ENCODE peak calls at places on chromosomes 1 and 21, in five cellular contexts. B, X, P, Q and T are unnamed samples.

GRCh38 chr1:99858881-99859280 is 8.7 kb downstream of the AGL start:
- DNase-seq in B (no peak), X (no peak), P (no peak), Q (no peak), T (no peak)

GRCh38 chr1:147897030-147897756 is 5.4 kb upstream of the GJA8 start:
- DNase-seq in B (no peak), X (no peak), P (no peak), Q (no peak), T (no peak)

GRCh38 chr1:84698151-84698651 is 7.9 kb upstream of the SSX2IP start:
- DNase-seq in B (peak), X (no peak), P (peak), Q (no peak), T (no peak)

GRCh38 chr21:45150630-45151265 is 76.4 kb downstream of the ADARB1 start:
- DNase-seq in B (no peak), X (no peak), P (no peak), Q (no peak), T (no peak)

GRCh38 chr1:11279630-11280029 is 6.6 kb downstream of the UBIAD1 start:
- DNase-seq in B (no peak), X (no peak), P (no peak), Q (no peak), T (no peak)

GRCh38 chr1:179296831-179297377 is 3.3 kb downstream of the SOAT1 start:
- DNase-seq in B (no peak), X (no peak), P (no peak), Q (no peak), T (no peak)

GRCh38 chr1:32074841-32075240 is 2.1 kb downstream of the TMEM39B start:
- DNase-seq in B (no peak), X (no peak), P (no peak), Q (no peak), T (no peak)

GRCh38 chr1:232508161-232508661 is 121.7 kb downstream of the SIPA1L2 start:
- DNase-seq in B (no peak), X (no peak), P (no peak), Q (no peak), T (no peak)

GRCh38 chr1:112359961-112360767 is 35.9 kb upstream of the CTTNBP2NL start:
- DNase-seq in B (peak), X (peak), P (no peak), Q (no peak), T (peak)

GRCh38 chr1:24928631-24929090 is 1.4 kb downstream of the RUNX3 start:
- DNase-seq in B (no peak), X (no peak), P (no peak), Q (peak), T (no peak)

GRCh38 chr1:183291802-183292515 is 105.9 kb downstream of the LAMC2 start:
- DNase-seq in B (peak), X (no peak), P (no peak), Q (no peak), T (no peak)

GRCh38 chr1:8943516-8943896 is 2.2 kb upstream of the CA6 start:
- DNase-seq in B (no peak), X (no peak), P (no peak), Q (no peak), T (no peak)

GRCh38 chr21:38505654-38506523 is 7.6 kb upstream of the ERG start:
- DNase-seq in B (peak), X (no peak), P (peak), Q (no peak), T (no peak)

GRCh38 chr1:10074855-10075418 is 42.2 kb downstream of the UBE4B start:
- DNase-seq in B (peak), X (no peak), P (no peak), Q (no peak), T (no peak)

GRCh38 chr1:179017383-179018326 is 8.0 kb upstream of the FAM20B start:
- DNase-seq in B (no peak), X (peak), P (no peak), Q (no peak), T (no peak)

GRCh38 chr21:42775891-42776290 is 103.4 kb downstream of the WDR4 start:
- DNase-seq in B (no peak), X (no peak), P (no peak), Q (no peak), T (no peak)

GRCh38 chr1:203486618-203487370 is 7.2 kb upstream of the OPTC start:
- DNase-seq in B (no peak), X (no peak), P (no peak), Q (no peak), T (no peak)

GRCh38 chr1:9442266-9442846 is 96.9 kb upstream of the SLC25A33 start:
- DNase-seq in B (peak), X (no peak), P (no peak), Q (no peak), T (no peak)

GRCh38 chr21:38817371-38818335 is 11.9 kb downstream of the ETS2 start:
- DNase-seq in B (peak), X (no peak), P (no peak), Q (no peak), T (no peak)

GRCh38 chr1:240306673-240307072 is 215.0 kb downstream of the FMN2 start:
- DNase-seq in B (peak), X (no peak), P (no peak), Q (no peak), T (no peak)

GRCh38 chr1:156492591-156493080 is 7.9 kb downstream of the MEF2D start:
- DNase-seq in B (no peak), X (no peak), P (no peak), Q (no peak), T (no peak)

GRCh38 chr1:178682429-178682828 is 42.6 kb upstream of the RALGPS2 start:
- DNase-seq in B (no peak), X (no peak), P (no peak), Q (no peak), T (no peak)

GRCh38 chr1:226682841-226683800 is 56.0 kb downstream of the ITPKB start:
- DNase-seq in B (no peak), X (no peak), P (no peak), Q (no peak), T (no peak)

GRCh38 chr1:159171688-159172501 is 480 bp downstream of the CADM3 start:
- DNase-seq in B (no peak), X (no peak), P (no peak), Q (peak), T (no peak)

GRCh38 chr21:38494688-38495087 is 3.6 kb downstream of the ERG start:
- DNase-seq in B (peak), X (no peak), P (no peak), Q (no peak), T (peak)

GRCh38 chr1:22814176-22815042 is 103.8 kb downstream of the EPHB2 start:
- DNase-seq in B (peak), X (no peak), P (peak), Q (no peak), T (no peak)

GRCh38 chr1:209895709-209896108 is 42.3 kb upstream of the SYT14 start:
- DNase-seq in B (peak), X (peak), P (no peak), Q (no peak), T (peak)

GRCh38 chr1:209896346-209896745 is 41.7 kb upstream of the SYT14 start:
- DNase-seq in B (peak), X (no peak), P (no peak), Q (no peak), T (peak)

GRCh38 chr1:209900734-209901133 is 37.3 kb upstream of the SYT14 start:
- DNase-seq in B (peak), X (no peak), P (no peak), Q (no peak), T (no peak)

DNA sequence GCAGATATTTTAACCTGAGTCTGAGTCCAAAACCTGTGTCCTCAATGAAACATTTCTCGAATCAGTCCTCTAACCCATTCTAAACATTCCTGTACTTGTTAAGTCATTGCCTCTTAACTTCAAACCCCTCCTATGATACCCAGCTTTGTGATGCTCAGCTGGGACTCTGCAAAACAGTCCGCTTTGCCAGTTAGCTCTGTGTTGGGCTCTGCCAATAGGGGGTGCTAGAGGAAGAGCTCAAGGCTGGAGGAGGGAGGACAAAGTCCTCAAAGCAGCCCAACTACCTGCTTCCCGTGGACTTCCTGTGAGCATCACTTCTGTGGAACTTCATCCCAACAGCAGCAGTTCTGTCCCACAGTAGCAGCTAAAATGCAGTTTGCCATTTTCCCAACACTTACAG is 38.1 kb upstream of the SYT14 start:
- DNase-seq in B (no peak), X (no peak), P (no peak), Q (no peak), T (no peak)
- TF ChIP-seq CTCF in B (peak), X (peak), P (peak), Q (no peak), T (peak)

GRCh38 chr1:154819628-154820590 is 50.2 kb downstream of the KCNN3 start:
- DNase-seq in B (no peak), X (no peak), P (no peak), Q (peak), T (no peak)
- TF ChIP-seq CTCF in B (peak), X (peak), P (peak), Q (peak), T (peak)

GRCh38 chr1:241639653-241640148 is 468 bp downstream of the CHML start:
- DNase-seq in B (peak), X (no peak), P (no peak), Q (peak), T (no peak)
- TF ChIP-seq CTCF in B (no peak), X (no peak), P (no peak), Q (no peak), T (no peak)

GRCh38 chr1:110212165-110213142 is 2.3 kb downstream of the KCNC4 start:
- DNase-seq in B (no peak), X (no peak), P (no peak), Q (no peak), T (no peak)
- TF ChIP-seq CTCF in B (no peak), X (no peak), P (no peak), Q (no peak), T (no peak)

DNA sequence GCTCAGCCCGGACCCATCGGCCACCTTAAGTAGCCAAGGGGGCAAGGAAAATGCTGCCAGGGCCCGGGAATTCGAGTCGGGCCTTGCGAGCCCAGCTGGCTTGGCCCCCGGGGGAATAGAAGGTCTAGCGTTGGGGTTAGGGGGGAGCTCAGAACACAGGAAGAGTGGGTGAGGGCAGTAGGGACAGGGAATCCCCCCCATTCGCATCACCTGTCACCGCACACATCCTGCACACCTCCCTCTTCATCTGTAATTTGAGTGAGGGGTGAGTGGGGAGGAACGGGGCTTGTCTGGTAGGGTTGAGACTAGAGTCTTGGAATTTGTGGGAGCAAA is 366 bp upstream of the PLXNA2 start:
- DNase-seq in B (no peak), X (no peak), P (no peak), Q (no peak), T (no peak)
- TF ChIP-seq CTCF in B (no peak), X (no peak), P (no peak), Q (no peak), T (no peak)

DNA sequence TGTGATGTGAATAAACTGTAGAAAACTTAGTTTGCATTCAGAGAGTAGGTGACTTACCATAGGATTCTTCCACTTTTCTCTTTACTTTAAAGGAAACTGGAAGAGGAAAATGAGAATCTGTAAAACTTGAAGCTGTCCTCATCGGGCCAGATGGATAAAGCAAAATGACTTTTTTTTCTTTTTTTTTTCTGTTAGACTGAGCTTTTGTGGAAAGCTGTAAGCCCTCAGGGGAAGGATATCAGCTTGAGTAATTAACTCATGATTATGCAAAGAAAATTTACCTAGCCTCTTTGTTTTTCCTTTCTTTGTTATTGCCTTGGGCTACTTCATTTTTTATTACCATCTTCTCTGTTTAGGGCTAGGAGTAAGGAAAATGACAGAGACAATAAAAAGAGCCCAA is 53.4 kb downstream of the DPH5 start:
- DNase-seq in B (no peak), X (no peak), P (no peak), Q (no peak), T (no peak)
- TF ChIP-seq CTCF in B (no peak), X (no peak), P (no peak), Q (no peak), T (no peak)

GRCh38 chr1:2321258-2321657 is 70.1 kb downstream of the MORN1 start:
- DNase-seq in B (no peak), X (no peak), P (no peak), Q (no peak), T (no peak)

GRCh38 chr1:2320760-2321159 is 70.6 kb downstream of the MORN1 start:
- DNase-seq in B (no peak), X (no peak), P (no peak), Q (no peak), T (no peak)

GRCh38 chr1:2323575-2323974 is 67.8 kb downstream of the MORN1 start:
- DNase-seq in B (no peak), X (no peak), P (no peak), Q (no peak), T (no peak)

GRCh38 chr1:2322593-2323295 is 68.6 kb downstream of the MORN1 start:
- DNase-seq in B (no peak), X (no peak), P (no peak), Q (no peak), T (no peak)

GRCh38 chr1:2322065-2322571 is 69.2 kb downstream of the MORN1 start:
- DNase-seq in B (peak), X (peak), P (no peak), Q (no peak), T (peak)
- TF ChIP-seq CTCF in B (peak), X (peak), P (no peak), Q (no peak), T (peak)

DNA sequence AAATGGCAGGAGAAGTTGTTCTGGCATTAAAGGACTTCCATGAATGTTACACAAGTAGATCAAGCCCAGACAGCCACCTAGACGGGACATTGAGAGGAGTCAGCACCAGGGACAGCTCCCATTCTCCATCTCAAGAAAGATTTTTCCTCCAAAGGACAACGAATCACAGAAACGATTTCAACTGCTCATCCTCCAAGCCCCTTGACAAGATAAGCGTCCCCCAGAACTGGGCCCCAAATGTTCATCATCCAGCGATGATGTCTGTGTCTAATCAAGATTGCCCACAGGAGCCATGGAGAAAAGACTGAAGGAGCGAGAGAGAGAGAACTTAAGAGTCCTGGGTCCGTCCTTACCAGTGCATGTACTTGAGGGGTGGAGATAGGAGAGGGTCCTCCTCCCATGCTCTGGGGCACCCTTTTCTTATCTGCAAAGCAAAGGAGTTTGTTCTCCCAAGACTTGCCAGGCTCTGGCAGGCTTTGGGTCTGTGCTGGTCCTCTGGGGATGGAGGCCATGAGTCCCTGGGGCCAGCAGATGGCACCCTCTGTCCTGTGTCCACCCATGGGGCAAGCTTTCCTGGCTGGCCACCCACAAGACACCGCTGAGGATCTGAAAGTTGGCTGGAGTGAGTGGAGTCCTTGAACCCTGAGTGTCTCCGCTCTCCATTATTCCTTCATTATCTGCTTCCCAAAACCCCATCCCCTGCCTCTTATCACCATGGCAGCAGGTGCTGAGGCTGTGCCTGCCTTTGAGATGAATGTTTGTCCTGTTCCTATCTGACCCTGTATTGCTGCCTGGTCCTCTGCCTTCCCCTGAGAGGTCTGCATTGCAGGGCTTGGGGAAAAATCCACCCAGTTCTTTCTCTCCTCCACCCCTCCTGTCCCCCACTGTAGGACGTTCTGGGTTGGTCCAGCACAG is 164.6 kb downstream of the ACTL8 start:
- DNase-seq in B (peak), X (no peak), P (peak), Q (no peak), T (peak)
- TF ChIP-seq CTCF in B (no peak), X (peak), P (peak), Q (no peak), T (peak)

DNA sequence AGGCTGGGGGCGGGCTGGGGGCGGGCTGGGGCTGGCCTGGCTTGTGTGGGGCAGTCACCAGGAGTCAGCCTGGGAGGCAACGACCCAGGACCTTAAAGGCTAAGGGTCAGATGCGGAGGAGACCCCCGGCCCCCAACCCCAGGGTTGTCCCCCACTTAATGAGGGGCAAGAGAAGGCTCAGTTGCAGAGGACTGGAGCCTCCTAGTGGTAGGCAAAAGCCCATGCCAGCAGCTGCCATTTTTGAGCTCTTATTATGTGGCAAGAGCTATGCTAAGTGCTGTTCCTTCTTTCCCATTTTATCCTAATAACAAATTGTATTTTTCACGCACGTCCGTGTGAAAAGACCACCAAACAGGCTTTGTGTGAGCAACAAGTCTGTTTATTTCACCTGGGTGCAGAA is 8.0 kb downstream of the KIAA1614 start:
- DNase-seq in B (no peak), X (no peak), P (no peak), Q (no peak), T (no peak)
- TF ChIP-seq CTCF in B (peak), X (peak), P (peak), Q (peak), T (peak)

GRCh38 chr1:89887270-89887669 is 66.4 kb downstream of the LRRC8D start:
- DNase-seq in B (no peak), X (peak), P (no peak), Q (no peak), T (no peak)
- TF ChIP-seq CTCF in B (no peak), X (no peak), P (no peak), Q (no peak), T (no peak)